ENCODE peak calls at places on chromosomes 4 and X, in nine cellular contexts. One of them, this sample, is unnamed. For H3K4me1, the result is how much of the 10 kb centered on the place peaks cover.

GRCh38 chr4:168716411-168717129 is 219.7 kb downstream of the PALLD start:
- DNase-seq in heart right ventricle: no peak
- DNase-seq in left lung: no peak
- DNase-seq in A673: no peak
- DNase-seq in OCI-LY7: no peak
- DNase-seq in lower lobe of right lung: no peak
- DNase-seq in cardiac muscle cell: peak
- DNase-seq in right lobe of liver: no peak
- DNase-seq in tibial nerve: peak
- DNase-seq in this sample: no peak

GRCh38 chr4:1712216-1713002 is at the start of gene SLBP:
- DNase-seq in tibial nerve: peak
- DNase-seq in heart right ventricle: peak
- DNase-seq in A673: peak
- DNase-seq in lower lobe of right lung: peak
- DNase-seq in right lobe of liver: peak
- DNase-seq in cardiac muscle cell: peak
- DNase-seq in OCI-LY7: peak
- DNase-seq in left lung: peak
- DNase-seq in this sample: peak

GRCh38 chr4:41013746-41014145 is 200.6 kb downstream of the APBB2 start:
- DNase-seq in lower lobe of right lung: no peak
- DNase-seq in cardiac muscle cell: no peak
- DNase-seq in A673: no peak
- DNase-seq in tibial nerve: no peak
- DNase-seq in OCI-LY7: no peak
- DNase-seq in left lung: no peak
- DNase-seq in right lobe of liver: no peak
- DNase-seq in heart right ventricle: no peak
- DNase-seq in this sample: no peak

GRCh38 chr4:45241976-45242375 is 515.6 kb upstream of the GNPDA2 start:
- DNase-seq in right lobe of liver: no peak
- DNase-seq in lower lobe of right lung: no peak
- DNase-seq in cardiac muscle cell: no peak
- DNase-seq in heart right ventricle: no peak
- DNase-seq in tibial nerve: no peak
- DNase-seq in left lung: no peak
- DNase-seq in A673: no peak
- DNase-seq in OCI-LY7: no peak
- DNase-seq in this sample: no peak

GRCh38 chr4:110959041-110959643 is 336.3 kb upstream of the PITX2 start:
- DNase-seq in OCI-LY7: peak
- DNase-seq in lower lobe of right lung: no peak
- DNase-seq in left lung: no peak
- DNase-seq in heart right ventricle: no peak
- DNase-seq in cardiac muscle cell: no peak
- DNase-seq in tibial nerve: no peak
- DNase-seq in A673: peak
- DNase-seq in right lobe of liver: no peak
- DNase-seq in this sample: no peak

GRCh38 chrX:35699642-35700041 is 98.5 kb upstream of the MAGEB16 start:
- DNase-seq in left lung: no peak
- DNase-seq in heart right ventricle: no peak
- DNase-seq in lower lobe of right lung: no peak
- DNase-seq in A673: peak
- DNase-seq in tibial nerve: no peak
- DNase-seq in OCI-LY7: no peak
- DNase-seq in cardiac muscle cell: no peak
- DNase-seq in right lobe of liver: no peak
- DNase-seq in this sample: no peak

GRCh38 chr4:10589808-10590207 is 94.8 kb downstream of the CLNK start:
- DNase-seq in OCI-LY7: no peak
- DNase-seq in heart right ventricle: no peak
- DNase-seq in cardiac muscle cell: no peak
- DNase-seq in right lobe of liver: no peak
- DNase-seq in A673: peak
- DNase-seq in left lung: no peak
- DNase-seq in lower lobe of right lung: no peak
- DNase-seq in tibial nerve: no peak
- DNase-seq in this sample: no peak

GRCh38 chr4:38804654-38805295 is at the start of gene TLR1:
- DNase-seq in right lobe of liver: no peak
- DNase-seq in cardiac muscle cell: peak
- DNase-seq in heart right ventricle: no peak
- DNase-seq in A673: peak
- DNase-seq in left lung: no peak
- DNase-seq in tibial nerve: no peak
- DNase-seq in lower lobe of right lung: no peak
- DNase-seq in OCI-LY7: peak
- DNase-seq in this sample: no peak

DNA sequence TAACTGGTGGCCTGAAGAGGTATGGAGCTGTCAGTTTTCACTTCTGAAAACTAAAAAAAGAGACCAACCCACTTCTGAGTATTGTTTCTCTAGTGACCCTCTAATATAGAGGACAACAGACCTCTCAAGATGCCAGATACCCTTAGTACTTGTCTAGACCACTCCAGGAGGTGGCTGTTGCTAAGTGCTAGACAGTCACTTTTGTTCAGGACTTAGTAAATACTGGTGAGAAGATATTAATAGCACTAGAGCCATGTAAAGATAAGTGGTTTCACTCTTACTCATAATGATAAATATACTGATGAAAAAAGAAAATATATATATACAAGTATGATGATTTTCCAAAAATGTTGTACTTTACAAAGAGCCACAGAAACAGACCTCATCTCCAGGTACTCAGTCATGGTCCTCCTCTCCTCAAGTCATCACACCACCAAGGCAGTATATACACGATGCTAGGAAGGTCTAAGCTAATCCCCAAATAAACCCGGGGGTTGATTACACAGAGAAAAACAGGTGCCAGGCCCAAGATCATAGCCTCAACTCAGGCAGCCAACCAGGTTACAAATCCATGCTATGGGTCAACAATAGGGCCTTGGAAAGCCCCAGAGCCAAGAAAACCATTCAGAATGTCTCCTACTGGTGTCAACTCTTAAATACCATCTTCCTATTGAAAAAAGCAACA is 66.9 kb downstream of the ARHGEF9 start:
- DNase-seq in lower lobe of right lung: no peak
- DNase-seq in heart right ventricle: no peak
- DNase-seq in A673: no peak
- DNase-seq in tibial nerve: no peak
- DNase-seq in right lobe of liver: no peak
- DNase-seq in cardiac muscle cell: no peak
- DNase-seq in left lung: no peak
- DNase-seq in OCI-LY7: no peak
- DNase-seq in this sample: no peak
- H3K4me1 ChIP-seq in lower lobe of right lung: under half
- H3K4me1 ChIP-seq in heart right ventricle: under half
- H3K4me1 ChIP-seq in A673: under half
- H3K4me1 ChIP-seq in tibial nerve: under half
- H3K4me1 ChIP-seq in right lobe of liver: under half
- H3K4me1 ChIP-seq in cardiac muscle cell: under half
- H3K4me1 ChIP-seq in left lung: under half
- H3K4me1 ChIP-seq in OCI-LY7: under half
- H3K4me1 ChIP-seq in this sample: under half

GRCh38 chrX:31128849-31129248 is 57.0 kb upstream of the FTHL17 start:
- DNase-seq in lower lobe of right lung: no peak
- DNase-seq in right lobe of liver: no peak
- DNase-seq in tibial nerve: no peak
- DNase-seq in heart right ventricle: no peak
- DNase-seq in left lung: no peak
- DNase-seq in OCI-LY7: no peak
- DNase-seq in cardiac muscle cell: no peak
- DNase-seq in A673: no peak
- DNase-seq in this sample: no peak

GRCh38 chrX:31124536-31124935 is 52.7 kb upstream of the FTHL17 start:
- DNase-seq in cardiac muscle cell: peak
- DNase-seq in A673: no peak
- DNase-seq in left lung: no peak
- DNase-seq in lower lobe of right lung: no peak
- DNase-seq in heart right ventricle: no peak
- DNase-seq in right lobe of liver: no peak
- DNase-seq in OCI-LY7: no peak
- DNase-seq in tibial nerve: no peak
- DNase-seq in this sample: no peak

GRCh38 chrX:31123335-31123734 is 51.5 kb upstream of the FTHL17 start:
- DNase-seq in left lung: no peak
- DNase-seq in heart right ventricle: no peak
- DNase-seq in tibial nerve: no peak
- DNase-seq in A673: no peak
- DNase-seq in cardiac muscle cell: no peak
- DNase-seq in lower lobe of right lung: no peak
- DNase-seq in right lobe of liver: no peak
- DNase-seq in OCI-LY7: no peak
- DNase-seq in this sample: no peak

GRCh38 chrX:31127716-31128115 is 55.9 kb upstream of the FTHL17 start:
- DNase-seq in A673: no peak
- DNase-seq in right lobe of liver: no peak
- DNase-seq in tibial nerve: no peak
- DNase-seq in heart right ventricle: no peak
- DNase-seq in cardiac muscle cell: no peak
- DNase-seq in left lung: no peak
- DNase-seq in lower lobe of right lung: no peak
- DNase-seq in OCI-LY7: no peak
- DNase-seq in this sample: no peak

DNA sequence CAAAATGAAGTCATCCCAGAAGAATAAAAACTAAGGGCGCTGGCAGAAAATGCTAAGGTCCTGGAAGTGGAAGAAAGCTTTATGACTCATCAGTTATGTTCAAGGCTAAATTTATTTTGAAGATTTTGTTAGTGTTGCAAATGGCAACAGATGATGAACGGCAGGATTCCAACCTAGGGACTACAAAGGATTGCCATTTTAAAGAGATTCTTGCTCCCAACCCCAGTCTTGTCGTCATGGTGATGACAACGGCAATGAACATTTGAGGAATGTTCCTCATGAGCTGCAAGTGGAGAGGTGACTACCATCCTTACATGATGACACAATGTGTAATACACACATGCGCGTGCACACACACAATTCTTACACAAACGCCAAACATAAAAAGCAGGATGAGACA is 54.4 kb upstream of the FTHL17 start:
- DNase-seq in lower lobe of right lung: no peak
- DNase-seq in tibial nerve: no peak
- DNase-seq in right lobe of liver: no peak
- DNase-seq in left lung: no peak
- DNase-seq in cardiac muscle cell: no peak
- DNase-seq in A673: no peak
- DNase-seq in OCI-LY7: no peak
- DNase-seq in heart right ventricle: no peak
- DNase-seq in this sample: no peak
- H3K4me3 ChIP-seq in lower lobe of right lung: no peak
- H3K4me3 ChIP-seq in tibial nerve: no peak
- H3K4me3 ChIP-seq in right lobe of liver: no peak
- H3K4me3 ChIP-seq in left lung: no peak
- H3K4me3 ChIP-seq in cardiac muscle cell: no peak
- H3K4me3 ChIP-seq in A673: no peak
- H3K4me3 ChIP-seq in OCI-LY7: no peak
- H3K4me3 ChIP-seq in heart right ventricle: no peak
- H3K4me3 ChIP-seq in this sample: no peak

GRCh38 chr4:138485498-138485897 is 243.3 kb upstream of the SLC7A11 start:
- DNase-seq in OCI-LY7: no peak
- DNase-seq in A673: no peak
- DNase-seq in left lung: no peak
- DNase-seq in heart right ventricle: no peak
- DNase-seq in cardiac muscle cell: no peak
- DNase-seq in lower lobe of right lung: no peak
- DNase-seq in tibial nerve: no peak
- DNase-seq in right lobe of liver: no peak
- DNase-seq in this sample: no peak

GRCh38 chr4:138487217-138487616 is 245.1 kb upstream of the SLC7A11 start:
- DNase-seq in right lobe of liver: no peak
- DNase-seq in lower lobe of right lung: no peak
- DNase-seq in heart right ventricle: no peak
- DNase-seq in A673: no peak
- DNase-seq in left lung: no peak
- DNase-seq in cardiac muscle cell: no peak
- DNase-seq in tibial nerve: no peak
- DNase-seq in OCI-LY7: no peak
- DNase-seq in this sample: no peak

GRCh38 chr4:138492178-138492577 is 250.0 kb upstream of the SLC7A11 start:
- DNase-seq in lower lobe of right lung: no peak
- DNase-seq in tibial nerve: no peak
- DNase-seq in right lobe of liver: no peak
- DNase-seq in cardiac muscle cell: no peak
- DNase-seq in left lung: no peak
- DNase-seq in A673: no peak
- DNase-seq in OCI-LY7: no peak
- DNase-seq in heart right ventricle: no peak
- DNase-seq in this sample: no peak

GRCh38 chr4:138488527-138488926 is 246.4 kb upstream of the SLC7A11 start:
- DNase-seq in left lung: no peak
- DNase-seq in cardiac muscle cell: no peak
- DNase-seq in OCI-LY7: no peak
- DNase-seq in A673: no peak
- DNase-seq in right lobe of liver: no peak
- DNase-seq in lower lobe of right lung: no peak
- DNase-seq in heart right ventricle: no peak
- DNase-seq in tibial nerve: no peak
- DNase-seq in this sample: no peak
- H3K4me1 ChIP-seq in left lung: under half
- H3K4me1 ChIP-seq in cardiac muscle cell: under half
- H3K4me1 ChIP-seq in OCI-LY7: under half
- H3K4me1 ChIP-seq in A673: under half
- H3K4me1 ChIP-seq in right lobe of liver: under half
- H3K4me1 ChIP-seq in lower lobe of right lung: under half
- H3K4me1 ChIP-seq in heart right ventricle: under half
- H3K4me1 ChIP-seq in tibial nerve: under half
- H3K4me1 ChIP-seq in this sample: under half

GRCh38 chr4:112648263-112649054 is 11.5 kb downstream of the LARP7 start:
- DNase-seq in cardiac muscle cell: no peak
- DNase-seq in OCI-LY7: no peak
- DNase-seq in left lung: no peak
- DNase-seq in right lobe of liver: no peak
- DNase-seq in tibial nerve: no peak
- DNase-seq in heart right ventricle: no peak
- DNase-seq in lower lobe of right lung: no peak
- DNase-seq in A673: no peak
- DNase-seq in this sample: no peak

GRCh38 chr4:112649055-112649408 is 12.1 kb downstream of the LARP7 start:
- DNase-seq in OCI-LY7: no peak
- DNase-seq in left lung: no peak
- DNase-seq in A673: no peak
- DNase-seq in lower lobe of right lung: no peak
- DNase-seq in heart right ventricle: no peak
- DNase-seq in tibial nerve: no peak
- DNase-seq in right lobe of liver: no peak
- DNase-seq in cardiac muscle cell: no peak
- DNase-seq in this sample: no peak

GRCh38 chr4:112645541-112646329 is 8.8 kb downstream of the LARP7 start:
- DNase-seq in OCI-LY7: no peak
- DNase-seq in left lung: no peak
- DNase-seq in A673: no peak
- DNase-seq in lower lobe of right lung: no peak
- DNase-seq in tibial nerve: no peak
- DNase-seq in right lobe of liver: no peak
- DNase-seq in heart right ventricle: no peak
- DNase-seq in cardiac muscle cell: no peak
- DNase-seq in this sample: no peak

GRCh38 chr4:112646632-112647537 is 9.9 kb downstream of the LARP7 start:
- DNase-seq in lower lobe of right lung: no peak
- DNase-seq in cardiac muscle cell: no peak
- DNase-seq in left lung: no peak
- DNase-seq in right lobe of liver: no peak
- DNase-seq in A673: no peak
- DNase-seq in heart right ventricle: no peak
- DNase-seq in tibial nerve: no peak
- DNase-seq in OCI-LY7: no peak
- DNase-seq in this sample: no peak

GRCh38 chr4:112647785-112648184 is 10.8 kb downstream of the LARP7 start:
- DNase-seq in tibial nerve: no peak
- DNase-seq in lower lobe of right lung: no peak
- DNase-seq in heart right ventricle: no peak
- DNase-seq in right lobe of liver: no peak
- DNase-seq in A673: peak
- DNase-seq in OCI-LY7: no peak
- DNase-seq in cardiac muscle cell: no peak
- DNase-seq in left lung: no peak
- DNase-seq in this sample: no peak
- H3K4me3 ChIP-seq in tibial nerve: no peak
- H3K4me3 ChIP-seq in lower lobe of right lung: no peak
- H3K4me3 ChIP-seq in heart right ventricle: no peak
- H3K4me3 ChIP-seq in right lobe of liver: no peak
- H3K4me3 ChIP-seq in A673: no peak
- H3K4me3 ChIP-seq in OCI-LY7: no peak
- H3K4me3 ChIP-seq in cardiac muscle cell: peak
- H3K4me3 ChIP-seq in left lung: no peak
- H3K4me3 ChIP-seq in this sample: no peak

This sample was measured in spleen.